ENCODE peak calls at places on chromosomes 6 and 20, in seven cellular contexts. R is stomach, O is H1, B is uterus, V is transverse colon, Y is A549, T is tibial nerve. A is an unnamed sample.

GRCh38 chr6:89941031-89941775 is 46.9 kb downstream of the GJA10 start:
- DNase-seq in R (peak; percentile 70), O (no peak), B (peak; percentile 35), V (peak; percentile 38), Y (no peak), T (peak; percentile 56), A (peak; percentile 31)

GRCh38 chr6:119327810-119328209 is 21.8 kb downstream of the MAN1A1 start:
- DNase-seq in R (no peak), O (no peak), B (no peak), V (no peak), Y (no peak), T (no peak), A (no peak)

GRCh38 chr20:45835230-45836224 is 1.9 kb downstream of the SNX21 start:
- DNase-seq in R (no peak), O (no peak), B (peak; percentile 50), V (peak; percentile 20), Y (no peak), T (peak; percentile 49), A (no peak)

GRCh38 chr6:56938634-56939294 is 16.1 kb upstream of the BEND6 start:
- DNase-seq in R (no peak), O (no peak), B (peak; percentile 28), V (no peak), Y (peak; percentile 72), T (no peak), A (no peak)

GRCh38 chr6:83708970-83709747 is at the start of gene SNAP91:
- DNase-seq in R (no peak), O (peak; percentile 85), B (no peak), V (no peak), Y (no peak), T (no peak), A (no peak)

GRCh38 chr20:10090588-10091166 is 55.9 kb downstream of the ANKEF1 start:
- DNase-seq in R (peak; percentile 64), O (no peak), B (peak; percentile 23), V (peak; percentile 13), Y (peak; percentile 57), T (peak; percentile 56), A (no peak)

GRCh38 chr6:157244175-157244574 is 79.1 kb downstream of the TMEM242 start:
- DNase-seq in R (no peak), O (no peak), B (no peak), V (no peak), Y (no peak), T (no peak), A (no peak)

GRCh38 chr6:11925805-11926204 is 86.3 kb upstream of the HIVEP1 start:
- DNase-seq in R (no peak), O (no peak), B (no peak), V (no peak), Y (no peak), T (no peak), A (no peak)

GRCh38 chr6:26214826-26215199 is 127.6 kb downstream of the HFE start:
- DNase-seq in R (no peak), O (no peak), B (no peak), V (no peak), Y (no peak), T (no peak), A (no peak)

GRCh38 chr6:128882991-128883571 is at the start of gene LAMA2:
- DNase-seq in R (peak; percentile 72), O (peak; percentile 87), B (peak; percentile 83), V (peak; percentile 41), Y (no peak), T (peak; percentile 76), A (peak; percentile 49)

GRCh38 chr6:97865612-97866011 is 582.6 kb upstream of the MMS22L start:
- DNase-seq in R (no peak), O (no peak), B (no peak), V (no peak), Y (no peak), T (no peak), A (no peak)

GRCh38 chr6:37170273-37171140 is 555 bp downstream of the PIM1 start:
- DNase-seq in R (peak; percentile 50), O (peak; percentile 75), B (peak; percentile 61), V (peak; percentile 59), Y (peak; percentile 42), T (no peak), A (peak; percentile 47)

GRCh38 chr6:46320505-46320904 is 149.7 kb upstream of the ENPP5 start:
- DNase-seq in R (no peak), O (no peak), B (no peak), V (no peak), Y (no peak), T (no peak), A (no peak)

GRCh38 chr20:2741463-2741862 is 48.9 kb downstream of the EBF4 start:
- DNase-seq in R (no peak), O (no peak), B (no peak), V (no peak), Y (no peak), T (no peak), A (no peak)

GRCh38 chr20:19692100-19692499 is 66.0 kb upstream of the RIN2 start:
- DNase-seq in R (no peak), O (no peak), B (no peak), V (no peak), Y (no peak), T (no peak), A (no peak)

GRCh38 chr6:144767066-144767465 is 481.9 kb downstream of the UTRN start:
- DNase-seq in R (no peak), O (no peak), B (no peak), V (no peak), Y (no peak), T (no peak), A (no peak)

GRCh38 chr20:19958243-19958642 is 58.9 kb upstream of the NAA20 start:
- DNase-seq in R (no peak), O (no peak), B (no peak), V (no peak), Y (no peak), T (no peak), A (peak; percentile 67)

GRCh38 chr20:3238616-3239025 is 369 bp downstream of the SLC4A11 start:
- DNase-seq in R (peak; percentile 34), O (no peak), B (no peak), V (peak; percentile 35), Y (peak; percentile 59), T (no peak), A (no peak)

GRCh38 chr6:1278057-1278720 is 33.7 kb upstream of the FOXQ1 start:
- DNase-seq in R (no peak), O (no peak), B (no peak), V (no peak), Y (no peak), T (no peak), A (no peak)

GRCh38 chr20:14319704-14320103 is 17.7 kb downstream of the FLRT3 start:
- DNase-seq in R (no peak), O (no peak), B (no peak), V (no peak), Y (no peak), T (no peak), A (no peak)

GRCh38 chr6:118804091-118804490 is 89.9 kb upstream of the ASF1A start:
- DNase-seq in R (no peak), O (no peak), B (no peak), V (no peak), Y (no peak), T (no peak), A (no peak)

GRCh38 chr6:93424303-93425064 is 5.1 kb upstream of the EPHA7 start:
- DNase-seq in R (no peak), O (no peak), B (no peak), V (no peak), Y (no peak), T (no peak), A (no peak)

GRCh38 chr6:142279350-142280180 is 22.2 kb upstream of the ADGRG6 start:
- DNase-seq in R (no peak), O (no peak), B (no peak), V (no peak), Y (no peak), T (no peak), A (no peak)

GRCh38 chr20:38692436-38693411 is 31.6 kb upstream of the SLC32A1 start:
- DNase-seq in R (peak; percentile 44), O (peak; percentile 90), B (peak; percentile 23), V (peak; percentile 26), Y (no peak), T (peak; percentile 42), A (no peak)

GRCh38 chr6:54698974-54699373 is 147.6 kb upstream of the FAM83B start:
- DNase-seq in R (no peak), O (no peak), B (no peak), V (no peak), Y (no peak), T (no peak), A (no peak)

GRCh38 chr6:55868910-55869479 is 6.4 kb downstream of the BMP5 start:
- DNase-seq in R (no peak), O (no peak), B (no peak), V (no peak), Y (no peak), T (no peak), A (no peak)

GRCh38 chr6:55866110-55866509 is 9.3 kb downstream of the BMP5 start:
- DNase-seq in R (no peak), O (no peak), B (no peak), V (no peak), Y (no peak), T (no peak), A (no peak)

GRCh38 chr6:55875420-55875819 is at the start of gene BMP5:
- DNase-seq in R (no peak), O (no peak), B (no peak), V (no peak), Y (no peak), T (no peak), A (no peak)

GRCh38 chr6:55874309-55874708 is 1.1 kb downstream of the BMP5 start:
- DNase-seq in R (no peak), O (no peak), B (no peak), V (no peak), Y (no peak), T (no peak), A (no peak)

GRCh38 chr6:55869731-55870130 is 5.7 kb downstream of the BMP5 start:
- DNase-seq in R (no peak), O (no peak), B (no peak), V (no peak), Y (no peak), T (no peak), A (no peak)
- TF ChIP-seq POLR2A in R (no peak), O (no peak), B (no peak), V (no peak), Y (no peak), T (no peak), A (no peak)

DNA sequence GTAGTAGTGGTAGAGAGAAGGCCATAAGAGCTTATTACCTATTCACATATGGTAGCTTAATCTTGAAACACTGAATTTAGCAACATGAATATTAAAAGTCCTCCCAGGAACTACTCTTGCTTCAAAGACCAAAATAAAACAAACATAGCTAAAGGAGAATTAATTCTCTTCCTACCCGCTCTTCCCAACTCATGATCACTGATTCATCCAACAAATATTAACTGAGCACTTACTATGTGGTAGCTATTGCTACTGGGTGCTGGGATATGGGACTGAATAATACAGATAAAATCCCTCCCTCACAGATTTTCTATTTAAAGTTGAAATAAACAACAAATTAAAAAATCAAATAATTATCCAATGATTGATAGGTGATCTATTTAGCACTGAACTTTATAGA is 287.1 kb downstream of the BTBD9 start:
- DNase-seq in R (no peak), O (no peak), B (no peak), V (no peak), Y (no peak), T (no peak), A (no peak)
- H3K27ac ChIP-seq in R (no peak overlapping the region), O (no peak overlapping the region), B (no peak overlapping the region), V (no peak overlapping the region), Y (no peak overlapping the region), T (no peak overlapping the region), A (no peak overlapping the region)

GRCh38 chr6:47716207-47716606 is 17.8 kb downstream of the ADGRF4 start:
- DNase-seq in R (no peak), O (no peak), B (no peak), V (no peak), Y (no peak), T (no peak), A (no peak)
- H3K9me3 ChIP-seq in R (no peaks in the 10 kb centered on the region), O (no peaks in the 10 kb centered on the region), B (no peaks in the 10 kb centered on the region), V (no peaks in the 10 kb centered on the region), Y (no peaks in the 10 kb centered on the region), T (no peaks in the 10 kb centered on the region), A (no peaks in the 10 kb centered on the region)

GRCh38 chr6:35400901-35401311 is 51.2 kb upstream of the FANCE start:
- DNase-seq in R (peak; percentile 77), O (no peak), B (no peak), V (peak; percentile 47), Y (no peak), T (no peak), A (no peak)
- TF ChIP-seq POLR2A in R (no peak), O (no peak), B (no peak), V (no peak), Y (no peak), T (no peak), A (no peak)

A was measured in breast epithelium.